ENCODE peak calls at places on chromosomes 3 and 15, in eight cellular contexts. X, O, C, N, U, M, I and L are unnamed samples. For H3K4me1, the result is how much of the 10 kb centered on the place peaks cover.

GRCh38 chr3:138673641-138674040 is 65.1 kb downstream of the FAIM start:
- DNase-seq in O (no peak), U (peak), N (no peak), I (no peak), C (no peak), X (no peak), M (no peak), L (no peak)

GRCh38 chr3:17707813-17708543 is 34.5 kb downstream of the TBC1D5 start:
- DNase-seq in M (no peak), C (no peak), N (no peak), O (no peak), X (no peak), U (no peak), I (no peak), L (no peak)

GRCh38 chr3:100525753-100526612 is 33.6 kb downstream of the TMEM45A start:
- DNase-seq in C (peak), M (peak), U (peak), X (peak), N (no peak), I (no peak), O (peak), L (no peak)

GRCh38 chr15:50229336-50229735 is 36.2 kb downstream of the HDC start:
- DNase-seq in I (no peak), N (no peak), X (no peak), C (no peak), O (no peak), M (no peak), U (no peak), L (no peak)

GRCh38 chr3:189361103-189361835 is 189.5 kb downstream of the TPRG1 start:
- DNase-seq in X (no peak), I (no peak), C (no peak), N (no peak), U (no peak), O (no peak), M (no peak), L (no peak)

GRCh38 chr3:108029466-108029865 is 61.4 kb downstream of the CD47 start:
- DNase-seq in C (no peak), U (no peak), N (no peak), X (no peak), O (no peak), I (no peak), M (no peak), L (no peak)

GRCh38 chr3:68740087-68740486 is 192.3 kb downstream of the TAFA4 start:
- DNase-seq in C (no peak), O (no peak), X (no peak), M (no peak), N (no peak), U (no peak), I (no peak), L (no peak)

GRCh38 chr15:41396111-41396510 is 6.2 kb downstream of the NDUFAF1 start:
- DNase-seq in I (no peak), N (no peak), M (no peak), X (no peak), U (no peak), C (no peak), O (no peak), L (no peak)

GRCh38 chr3:12934431-12934830 is 93.1 kb upstream of the RPL32 start:
- DNase-seq in N (peak), U (peak), X (peak), O (no peak), M (no peak), C (peak), I (no peak), L (no peak)

GRCh38 chr15:69324565-69324964 is 25.9 kb downstream of the PAQR5 start:
- DNase-seq in M (no peak), N (no peak), O (no peak), U (no peak), X (no peak), C (no peak), I (no peak), L (no peak)

GRCh38 chr3:14485981-14486380 is 54.2 kb downstream of the GRIP2 start:
- DNase-seq in X (no peak), I (no peak), M (no peak), C (no peak), U (no peak), N (no peak), O (no peak), L (no peak)

GRCh38 chr3:15512173-15512572 is 9.3 kb downstream of the COLQ start:
- DNase-seq in I (no peak), C (peak), N (peak), X (no peak), U (peak), O (no peak), M (no peak), L (no peak)

GRCh38 chr15:101242160-101242998 is 9.5 kb downstream of the CHSY1 start:
- DNase-seq in U (peak), C (no peak), X (no peak), O (no peak), I (no peak), M (no peak), N (no peak), L (peak)

GRCh38 chr3:99313481-99313880 is 324.9 kb upstream of the COL8A1 start:
- DNase-seq in U (no peak), N (no peak), X (no peak), M (no peak), I (no peak), C (no peak), O (no peak), L (no peak)

GRCh38 chr3:186385856-186386602 is 24.0 kb upstream of the DGKG start:
- DNase-seq in X (no peak), U (peak), C (no peak), M (no peak), I (no peak), O (no peak), N (no peak), L (no peak)

GRCh38 chr3:120420855-120421570 is 29.8 kb downstream of the FSTL1 start:
- DNase-seq in U (peak), N (no peak), X (no peak), C (no peak), M (no peak), O (no peak), I (no peak), L (no peak)

GRCh38 chr3:122030381-122031122 is 8.5 kb upstream of the ILDR1 start:
- DNase-seq in O (no peak), C (no peak), U (peak), M (no peak), N (no peak), I (no peak), X (no peak), L (no peak)

GRCh38 chr3:32349184-32349583 is 42.5 kb upstream of the CMTM7 start:
- DNase-seq in O (no peak), C (no peak), X (no peak), N (no peak), U (no peak), M (no peak), I (no peak), L (no peak)

GRCh38 chr3:93989241-93989640 is 9.3 kb downstream of the ARL13B start:
- DNase-seq in I (no peak), X (no peak), O (no peak), N (no peak), U (no peak), M (no peak), C (no peak), L (no peak)

GRCh38 chr3:115279939-115280338 is 132.9 kb upstream of the ZBTB20 start:
- DNase-seq in C (no peak), O (no peak), U (peak), M (no peak), I (no peak), N (no peak), X (no peak), L (no peak)

GRCh38 chr3:40470706-40471105 is 6.2 kb upstream of the ZNF619 start:
- DNase-seq in C (no peak), X (no peak), I (no peak), U (no peak), O (no peak), M (no peak), N (no peak), L (no peak)

GRCh38 chr3:156400735-156401134 is 154.2 kb downstream of the SSR3 start:
- DNase-seq in N (no peak), I (no peak), U (no peak), O (no peak), X (no peak), C (no peak), M (no peak), L (no peak)

GRCh38 chr15:35117508-35118280 is 32.6 kb upstream of the NANOGP8 start:
- DNase-seq in M (no peak), O (no peak), N (no peak), C (no peak), X (no peak), U (no peak), I (no peak), L (no peak)

GRCh38 chr3:148079370-148079769 is 618.3 kb upstream of the AGTR1 start:
- DNase-seq in O (no peak), U (peak), C (peak), M (no peak), I (no peak), N (no peak), X (no peak), L (no peak)

GRCh38 chr3:54374214-54374855 is 252.0 kb downstream of the CACNA2D3 start:
- DNase-seq in X (no peak), I (no peak), O (no peak), N (no peak), U (peak), M (no peak), C (no peak), L (no peak)

GRCh38 chr15:71278989-71279756 is 163.9 kb downstream of the THSD4 start:
- DNase-seq in X (peak), M (no peak), C (peak), U (peak), O (peak), N (no peak), I (no peak), L (no peak)

GRCh38 chr3:197168606-197169005 is 129.8 kb downstream of the DLG1 start:
- DNase-seq in O (no peak), I (no peak), N (no peak), U (peak), X (no peak), C (no peak), M (no peak), L (no peak)

GRCh38 chr3:149134560-149134959 is 5.1 kb downstream of the HPS3 start:
- DNase-seq in O (no peak), M (no peak), U (peak), N (no peak), C (no peak), I (no peak), X (no peak), L (no peak)

GRCh38 chr3:100483529-100483928 is 8.9 kb upstream of the TMEM45A start:
- DNase-seq in I (no peak), U (no peak), O (no peak), N (no peak), M (no peak), X (no peak), C (no peak), L (no peak)

GRCh38 chr15:70286110-70286806 is 188.5 kb upstream of the TLE3 start:
- DNase-seq in O (no peak), C (no peak), N (no peak), U (no peak), I (no peak), X (no peak), M (no peak), L (no peak)

GRCh38 chr15:28935316-28935715 is 49.5 kb downstream of the APBA2 start:
- DNase-seq in M (peak), X (no peak), N (no peak), U (peak), C (no peak), O (no peak), I (no peak), L (peak)

GRCh38 chr3:161035711-161036110 is 69.4 kb downstream of the B3GALNT1 start:
- DNase-seq in M (no peak), I (no peak), C (no peak), U (peak), X (no peak), O (no peak), N (no peak), L (no peak)

GRCh38 chr3:65334045-65334665 is 646.4 kb upstream of the ADAMTS9 start:
- DNase-seq in O (no peak), M (no peak), I (no peak), U (no peak), N (no peak), C (no peak), X (no peak), L (no peak)

DNA sequence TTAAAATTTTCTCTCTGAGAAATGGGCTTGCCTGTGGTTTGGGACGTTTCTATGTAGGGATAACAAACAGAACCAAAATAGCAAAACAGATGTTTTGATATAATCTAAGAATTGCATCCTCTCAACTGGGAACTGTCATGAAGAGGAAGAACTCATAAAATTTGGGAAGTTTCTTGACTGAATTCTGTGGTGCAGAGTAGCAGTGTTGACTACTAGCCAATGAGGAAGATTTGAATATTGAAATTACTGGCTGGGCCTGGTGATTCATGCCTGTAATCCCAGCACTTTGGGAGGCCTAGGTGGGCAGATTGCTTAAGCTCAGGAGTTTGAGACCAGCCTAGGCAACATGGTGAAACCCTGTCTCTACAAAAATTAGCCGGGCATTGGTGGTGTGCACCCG is 42.2 kb downstream of the ZNF609 start:
- DNase-seq in O (no peak), C (no peak), M (no peak), X (no peak), I (no peak), U (peak), N (no peak), L (no peak)
- H3K27ac ChIP-seq in O (no peak), C (no peak), M (no peak), X (peak), I (no peak), U (peak), N (no peak), L (peak)

GRCh38 chr3:188153949-188154757 is at the start of gene LPP:
- DNase-seq in M (peak), N (peak), O (no peak), U (peak), I (peak), C (peak), X (peak), L (peak)
- H3K4me1 ChIP-seq in M (half or more), N (half or more), O (under half), U (under half), I (under half), C (under half), X (under half), L (under half)

DNA sequence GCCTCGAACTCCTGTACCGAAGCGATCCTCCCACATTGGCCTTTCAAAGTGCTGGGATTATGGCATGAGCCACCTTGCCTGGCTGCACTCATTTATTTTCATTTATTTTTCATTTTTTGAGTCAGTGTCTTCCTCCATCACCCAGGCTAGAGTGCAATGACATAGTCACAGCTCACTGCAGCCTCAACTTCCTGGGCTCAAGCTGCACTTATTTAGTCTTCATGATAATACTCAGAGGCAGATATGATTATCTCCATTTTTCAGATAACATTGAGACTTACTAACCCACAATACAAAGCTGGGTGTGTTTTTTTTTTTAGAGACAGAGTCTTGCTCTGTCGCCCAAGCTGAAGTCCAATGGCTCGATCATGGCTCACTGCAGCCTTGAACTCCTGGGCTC is 10.0 kb downstream of the PRKCI start:
- DNase-seq in X (no peak), N (no peak), C (no peak), I (no peak), U (no peak), M (no peak), O (no peak), L (no peak)
- H3K27ac ChIP-seq in X (no peak), N (no peak), C (no peak), I (no peak), U (no peak), M (no peak), O (no peak), L (no peak)

DNA sequence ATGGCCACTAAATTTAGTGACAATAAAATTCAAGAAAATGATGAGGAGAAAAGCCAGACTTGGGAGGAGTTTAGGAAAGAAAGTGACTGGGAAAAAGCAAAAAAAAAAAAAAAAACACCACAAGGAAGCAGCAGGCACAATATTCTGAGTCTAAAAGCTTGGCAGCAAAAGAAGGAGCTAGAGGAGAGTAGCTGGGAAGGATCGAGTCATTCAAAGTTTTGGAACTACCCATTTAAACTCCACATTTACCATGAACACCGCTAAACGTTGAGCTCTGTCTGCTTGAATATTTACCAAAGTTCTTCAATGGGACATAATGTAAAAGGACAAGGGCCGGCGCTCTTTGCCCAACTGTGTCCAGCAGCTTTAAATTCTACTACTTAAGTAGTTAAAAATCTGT is 481.9 kb downstream of the FOXP1 start:
- DNase-seq in N (no peak), O (no peak), X (no peak), M (no peak), C (no peak), I (no peak), U (peak), L (no peak)
- H3K4me1 ChIP-seq in N (under half), O (under half), X (under half), M (under half), C (under half), I (under half), U (under half), L (half or more)

GRCh38 chr15:89093509-89093908 is 5.3 kb downstream of the ABHD2 start:
- DNase-seq in C (no peak), O (no peak), N (no peak), U (no peak), M (no peak), I (no peak), X (no peak), L (no peak)

GRCh38 chr15:89096664-89097063 is 8.4 kb downstream of the ABHD2 start:
- DNase-seq in O (no peak), X (no peak), N (no peak), I (no peak), U (no peak), C (no peak), M (no peak), L (no peak)

GRCh38 chr15:89095073-89095472 is 6.8 kb downstream of the ABHD2 start:
- DNase-seq in C (no peak), U (no peak), O (no peak), X (no peak), M (no peak), N (no peak), I (no peak), L (no peak)

GRCh38 chr15:89097313-89097712 is 9.1 kb downstream of the ABHD2 start:
- DNase-seq in I (no peak), M (no peak), O (no peak), N (no peak), X (no peak), C (no peak), U (no peak), L (no peak)

GRCh38 chr15:89095556-89095955 is 7.3 kb downstream of the ABHD2 start:
- DNase-seq in O (no peak), U (no peak), C (no peak), I (no peak), N (no peak), X (no peak), M (no peak), L (no peak)
- H3K27ac ChIP-seq in O (no peak), U (no peak), C (peak), I (no peak), N (peak), X (peak), M (no peak), L (peak)

GRCh38 chr3:177111541-177111949 is 85.7 kb downstream of the TBL1XR1 start:
- DNase-seq in O (no peak), U (no peak), X (no peak), I (no peak), M (no peak), C (no peak), N (no peak), L (no peak)
- H3K4me1 ChIP-seq in O (under half), U (under half), X (under half), I (under half), M (under half), C (under half), N (half or more), L (under half)

GRCh38 chr3:113165841-113166240 is 45.5 kb upstream of the BOC start:
- DNase-seq in M (no peak), I (no peak), N (no peak), C (peak), X (peak), O (peak), U (peak), L (no peak)
- H3K27ac ChIP-seq in M (peak), I (peak), N (peak), C (no peak), X (peak), O (peak), U (no peak), L (no peak)

GRCh38 chr3:58474348-58474911 is 17.5 kb upstream of the KCTD6 start:
- DNase-seq in N (no peak), U (no peak), I (no peak), M (no peak), X (no peak), O (no peak), C (no peak), L (no peak)
- H3K4me1 ChIP-seq in N (under half), U (under half), I (under half), M (under half), X (under half), O (under half), C (under half), L (under half)

GRCh38 chr3:97984061-97984460 is 11.8 kb upstream of the RIOX2 start:
- DNase-seq in M (no peak), N (no peak), U (no peak), X (no peak), O (no peak), I (no peak), C (no peak), L (no peak)

GRCh38 chr3:97979610-97980009 is 7.4 kb upstream of the RIOX2 start:
- DNase-seq in U (no peak), N (peak), O (no peak), I (no peak), X (no peak), M (no peak), C (no peak), L (no peak)

DNA sequence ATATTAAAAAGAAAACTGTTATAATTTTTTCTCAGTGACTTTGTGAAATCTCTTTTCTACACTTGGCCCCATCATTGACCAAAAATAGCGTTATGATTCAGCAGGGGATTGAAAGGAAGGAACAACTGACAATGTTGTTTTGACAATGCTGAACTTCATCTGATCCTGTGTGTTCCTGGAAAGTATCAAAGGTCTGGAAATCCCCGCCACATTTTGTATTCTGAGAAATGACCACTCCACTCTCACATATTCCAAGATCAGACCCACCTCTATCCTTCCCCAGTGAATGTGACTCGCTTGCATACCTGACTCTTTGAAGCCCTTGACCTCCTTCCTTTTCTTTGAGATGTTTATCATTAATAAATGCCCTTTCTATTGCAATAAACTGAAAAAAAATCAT is 9.7 kb upstream of the RIOX2 start:
- DNase-seq in C (no peak), M (no peak), O (no peak), N (no peak), U (no peak), X (no peak), I (no peak), L (no peak)
- H3K27ac ChIP-seq in C (no peak), M (no peak), O (no peak), N (no peak), U (no peak), X (peak), I (no peak), L (no peak)